ENCODE peak calls at places on chromosomes 16 and 17, in four cellular contexts. Z, W, K and G are unnamed samples.

GRCh38 chr16:12617401-12617819 is 186.3 kb downstream of the CPPED1 start:
- DNase-seq in Z (no peak), W (no peak), K (no peak), G (no peak)

GRCh38 chr17:7930841-7931631 is 710 bp downstream of the TRAPPC1 start:
- DNase-seq in Z (no peak), W (no peak), K (no peak), G (no peak)

GRCh38 chr16:2779151-2779920 is 2.3 kb upstream of the ELOB start:
- DNase-seq in Z (peak), W (no peak), K (no peak), G (no peak)

GRCh38 chr17:68087851-68088250 is 52.3 kb downstream of the KPNA2 start:
- DNase-seq in Z (no peak), W (no peak), K (no peak), G (peak)

GRCh38 chr16:57600952-57601580 is 27.4 kb upstream of the ADGRG1 start:
- DNase-seq in Z (peak), W (no peak), K (no peak), G (no peak)

GRCh38 chr16:85029413-85029794 is 1.8 kb downstream of the KIAA0513 start:
- DNase-seq in Z (no peak), W (peak), K (peak), G (no peak)

GRCh38 chr16:3188675-3188924 is 596 bp downstream of the OR1F1 start:
- DNase-seq in Z (no peak), W (no peak), K (no peak), G (no peak)

GRCh38 chr16:81327483-81328196 is 12.9 kb downstream of the GAN start:
- DNase-seq in Z (no peak), W (no peak), K (no peak), G (no peak)

GRCh38 chr17:30969989-30970680 is 704 bp upstream of the RNF135 start:
- DNase-seq in Z (peak), W (peak), K (no peak), G (no peak)

GRCh38 chr17:27207073-27207511 is 86.8 kb upstream of the WSB1 start:
- DNase-seq in Z (no peak), W (peak), K (no peak), G (no peak)

GRCh38 chr17:56966277-56966676 is 5.4 kb upstream of the COIL start:
- DNase-seq in Z (no peak), W (no peak), K (no peak), G (no peak)

GRCh38 chr16:57644383-57645014 is 16.1 kb downstream of the ADGRG1 start:
- DNase-seq in Z (no peak), W (no peak), K (no peak), G (no peak)

GRCh38 chr17:57979076-57979475 is 9.0 kb downstream of the VEZF1 start:
- DNase-seq in Z (no peak), W (no peak), K (no peak), G (no peak)

GRCh38 chr17:65987988-65988387 is 203.9 kb downstream of the CEP112 start:
- DNase-seq in Z (no peak), W (peak), K (no peak), G (no peak)

GRCh38 chr17:80693511-80693910 is 148.9 kb downstream of the RPTOR start:
- DNase-seq in Z (no peak), W (no peak), K (no peak), G (no peak)

GRCh38 chr16:57251352-57251751 is 6.3 kb downstream of the ARL2BP start:
- DNase-seq in Z (no peak), W (no peak), K (no peak), G (no peak)

GRCh38 chr17:67107811-67108210 is 63.5 kb downstream of the CACNG1 start:
- DNase-seq in Z (no peak), W (no peak), K (no peak), G (no peak)

GRCh38 chr17:79947351-79948031 is 88.2 kb downstream of the TBC1D16 start:
- DNase-seq in Z (peak), W (no peak), K (no peak), G (no peak)

GRCh38 chr17:350706-351435 is 1.7 kb downstream of the RPH3AL start:
- DNase-seq in Z (peak), W (peak), K (no peak), G (no peak)

GRCh38 chr16:66606000-66606751 is 1.7 kb downstream of the CMTM3 start:
- DNase-seq in Z (no peak), W (no peak), K (no peak), G (no peak)

GRCh38 chr16:73113326-73113720 is 65.4 kb upstream of the ZFHX3 start:
- DNase-seq in Z (no peak), W (no peak), K (no peak), G (no peak)

GRCh38 chr17:12592941-12593340 is 72.7 kb upstream of the MYOCD start:
- DNase-seq in Z (no peak), W (no peak), K (no peak), G (no peak)

GRCh38 chr16:66798162-66798561 is 3.2 kb downstream of the TERB1 start:
- DNase-seq in Z (no peak), W (peak), K (no peak), G (no peak)

GRCh38 chr16:67909056-67909742 is 16.1 kb downstream of the PSKH1 start:
- DNase-seq in Z (no peak), W (no peak), K (no peak), G (no peak)

GRCh38 chr17:6386041-6386630 is 48.8 kb downstream of the AIPL1 start:
- DNase-seq in Z (peak), W (no peak), K (no peak), G (no peak)

GRCh38 chr17:33647976-33648375 is 354.9 kb upstream of the ASIC2 start:
- DNase-seq in Z (no peak), W (no peak), K (no peak), G (no peak)

GRCh38 chr17:75087558-75088453 is at the start of gene SLC16A5:
- DNase-seq in Z (peak), W (peak), K (peak), G (no peak)

GRCh38 chr17:45813051-45813731 is 29.1 kb downstream of the CRHR1 start:
- DNase-seq in Z (no peak), W (no peak), K (no peak), G (no peak)